ENCODE peak calls at places on chromosomes 2 and 18, in seven cellular contexts. One of them, this sample, is unnamed.

GRCh38 chr2:223113161-223113560 is 61.2 kb downstream of the KCNE4 start:
- DNase-seq in mesenchymal stem cell: peak
- DNase-seq in H9: no peak
- DNase-seq in IMR-90: peak
- DNase-seq in neuronal stem cell: no peak
- DNase-seq in mesendoderm: no peak
- DNase-seq in H1: no peak
- DNase-seq in this sample: peak

GRCh38 chr2:120398961-120399888 is 53.3 kb downstream of the INHBB start:
- DNase-seq in mesenchymal stem cell: no peak
- DNase-seq in H9: peak
- DNase-seq in IMR-90: no peak
- DNase-seq in neuronal stem cell: no peak
- DNase-seq in mesendoderm: no peak
- DNase-seq in H1: no peak
- DNase-seq in this sample: peak

GRCh38 chr18:10213526-10213925 is 240.9 kb upstream of the APCDD1 start:
- DNase-seq in mesenchymal stem cell: peak
- DNase-seq in H9: no peak
- DNase-seq in IMR-90: peak
- DNase-seq in neuronal stem cell: no peak
- DNase-seq in mesendoderm: peak
- DNase-seq in H1: no peak
- DNase-seq in this sample: no peak

GRCh38 chr2:14577843-14578242 is 54.7 kb upstream of the LRATD1 start:
- DNase-seq in mesenchymal stem cell: no peak
- DNase-seq in H9: no peak
- DNase-seq in IMR-90: no peak
- DNase-seq in neuronal stem cell: no peak
- DNase-seq in mesendoderm: no peak
- DNase-seq in H1: no peak
- DNase-seq in this sample: no peak

GRCh38 chr2:152920846-152921245 is 202.4 kb downstream of the ARL6IP6 start:
- DNase-seq in mesenchymal stem cell: no peak
- DNase-seq in H9: no peak
- DNase-seq in IMR-90: no peak
- DNase-seq in neuronal stem cell: no peak
- DNase-seq in mesendoderm: no peak
- DNase-seq in H1: no peak
- DNase-seq in this sample: no peak

GRCh38 chr18:73235491-73235890 is 367.7 kb upstream of the NETO1 start:
- DNase-seq in mesenchymal stem cell: peak
- DNase-seq in H9: no peak
- DNase-seq in IMR-90: peak
- DNase-seq in neuronal stem cell: no peak
- DNase-seq in mesendoderm: peak
- DNase-seq in H1: no peak
- DNase-seq in this sample: peak

GRCh38 chr18:27315001-27315400 is 129.9 kb upstream of the CHST9 start:
- DNase-seq in mesenchymal stem cell: peak
- DNase-seq in H9: no peak
- DNase-seq in IMR-90: no peak
- DNase-seq in neuronal stem cell: no peak
- DNase-seq in mesendoderm: no peak
- DNase-seq in H1: no peak
- DNase-seq in this sample: no peak

GRCh38 chr2:11539317-11540147 is 5.7 kb downstream of the GREB1 start:
- DNase-seq in mesenchymal stem cell: no peak
- DNase-seq in H9: no peak
- DNase-seq in IMR-90: no peak
- DNase-seq in neuronal stem cell: no peak
- DNase-seq in mesendoderm: peak
- DNase-seq in H1: no peak
- DNase-seq in this sample: no peak

GRCh38 chr2:110858135-110858737 is 125.9 kb downstream of the ACOXL start:
- DNase-seq in mesenchymal stem cell: no peak
- DNase-seq in H9: peak
- DNase-seq in IMR-90: no peak
- DNase-seq in neuronal stem cell: no peak
- DNase-seq in mesendoderm: no peak
- DNase-seq in H1: no peak
- DNase-seq in this sample: no peak

GRCh38 chr2:11720752-11721151 is 25.7 kb upstream of the LPIN1 start:
- DNase-seq in mesenchymal stem cell: no peak
- DNase-seq in H9: no peak
- DNase-seq in IMR-90: no peak
- DNase-seq in neuronal stem cell: no peak
- DNase-seq in mesendoderm: no peak
- DNase-seq in H1: no peak
- DNase-seq in this sample: no peak

GRCh38 chr2:67503066-67503795 is 106.1 kb downstream of the ETAA1 start:
- DNase-seq in mesenchymal stem cell: peak
- DNase-seq in H9: no peak
- DNase-seq in IMR-90: peak
- DNase-seq in neuronal stem cell: no peak
- DNase-seq in mesendoderm: peak
- DNase-seq in H1: no peak
- DNase-seq in this sample: peak

GRCh38 chr2:171436307-171436706 is 2.3 kb downstream of the DCAF17 start:
- DNase-seq in mesenchymal stem cell: peak
- DNase-seq in H9: no peak
- DNase-seq in IMR-90: peak
- DNase-seq in neuronal stem cell: no peak
- DNase-seq in mesendoderm: no peak
- DNase-seq in H1: no peak
- DNase-seq in this sample: peak

GRCh38 chr2:171441470-171441869 is 7.4 kb downstream of the DCAF17 start:
- DNase-seq in mesenchymal stem cell: no peak
- DNase-seq in H9: no peak
- DNase-seq in IMR-90: no peak
- DNase-seq in neuronal stem cell: no peak
- DNase-seq in mesendoderm: no peak
- DNase-seq in H1: no peak
- DNase-seq in this sample: no peak
- H3K18ac ChIP-seq in mesenchymal stem cell: no peak
- H3K18ac ChIP-seq in H9: no peak
- H3K18ac ChIP-seq in IMR-90: no peak
- H3K18ac ChIP-seq in neuronal stem cell: no peak
- H3K18ac ChIP-seq in mesendoderm: no peak
- H3K18ac ChIP-seq in H1: no peak
- H3K18ac ChIP-seq in this sample: no peak

GRCh38 chr2:229346801-229347540 is 75.9 kb upstream of the PID1 start:
- DNase-seq in mesenchymal stem cell: no peak
- DNase-seq in H9: no peak
- DNase-seq in IMR-90: no peak
- DNase-seq in neuronal stem cell: no peak
- DNase-seq in mesendoderm: no peak
- DNase-seq in H1: no peak
- DNase-seq in this sample: no peak

GRCh38 chr2:229350117-229350805 is 79.2 kb upstream of the PID1 start:
- DNase-seq in mesenchymal stem cell: no peak
- DNase-seq in H9: no peak
- DNase-seq in IMR-90: no peak
- DNase-seq in neuronal stem cell: no peak
- DNase-seq in mesendoderm: no peak
- DNase-seq in H1: no peak
- DNase-seq in this sample: peak

GRCh38 chr2:229348135-229348534 is 77.0 kb upstream of the PID1 start:
- DNase-seq in mesenchymal stem cell: peak
- DNase-seq in H9: no peak
- DNase-seq in IMR-90: no peak
- DNase-seq in neuronal stem cell: no peak
- DNase-seq in mesendoderm: no peak
- DNase-seq in H1: no peak
- DNase-seq in this sample: no peak

DNA sequence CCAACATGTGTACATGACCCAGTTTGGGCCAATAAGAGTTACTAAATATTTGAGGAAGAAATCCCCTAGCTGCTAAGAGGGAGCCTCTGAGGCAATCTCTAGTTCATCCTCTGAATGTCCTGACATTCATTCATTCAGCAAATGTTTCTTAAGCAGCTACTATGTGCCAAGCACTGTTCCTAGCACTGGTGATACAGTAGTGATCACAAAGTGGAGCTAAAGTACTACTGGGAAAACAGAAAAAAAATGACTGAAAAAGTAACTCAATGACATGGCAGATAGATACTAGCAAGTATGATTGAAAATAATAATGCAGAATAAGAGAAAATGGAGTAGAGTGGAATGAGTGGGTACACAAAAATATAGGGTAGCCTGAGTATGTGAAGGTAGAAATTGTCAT is 79.8 kb upstream of the PID1 start:
- DNase-seq in mesenchymal stem cell: no peak
- DNase-seq in H9: no peak
- DNase-seq in IMR-90: no peak
- DNase-seq in neuronal stem cell: no peak
- DNase-seq in mesendoderm: no peak
- DNase-seq in H1: no peak
- DNase-seq in this sample: no peak
- H3K18ac ChIP-seq in mesenchymal stem cell: no peak
- H3K18ac ChIP-seq in H9: no peak
- H3K18ac ChIP-seq in IMR-90: no peak
- H3K18ac ChIP-seq in neuronal stem cell: no peak
- H3K18ac ChIP-seq in mesendoderm: no peak
- H3K18ac ChIP-seq in H1: no peak
- H3K18ac ChIP-seq in this sample: no peak

GRCh38 chr2:128323501-128323931 is 4.8 kb upstream of the HS6ST1 start:
- DNase-seq in mesenchymal stem cell: no peak
- DNase-seq in H9: no peak
- DNase-seq in IMR-90: no peak
- DNase-seq in neuronal stem cell: no peak
- DNase-seq in mesendoderm: no peak
- DNase-seq in H1: no peak
- DNase-seq in this sample: no peak

GRCh38 chr2:128326296-128326790 is 7.7 kb upstream of the HS6ST1 start:
- DNase-seq in mesenchymal stem cell: no peak
- DNase-seq in H9: no peak
- DNase-seq in IMR-90: no peak
- DNase-seq in neuronal stem cell: no peak
- DNase-seq in mesendoderm: no peak
- DNase-seq in H1: no peak
- DNase-seq in this sample: peak

GRCh38 chr2:128324008-128324896 is 5.6 kb upstream of the HS6ST1 start:
- DNase-seq in mesenchymal stem cell: no peak
- DNase-seq in H9: no peak
- DNase-seq in IMR-90: no peak
- DNase-seq in neuronal stem cell: no peak
- DNase-seq in mesendoderm: no peak
- DNase-seq in H1: no peak
- DNase-seq in this sample: no peak

GRCh38 chr2:128325665-128326181 is 7.1 kb upstream of the HS6ST1 start:
- DNase-seq in mesenchymal stem cell: no peak
- DNase-seq in H9: no peak
- DNase-seq in IMR-90: no peak
- DNase-seq in neuronal stem cell: no peak
- DNase-seq in mesendoderm: no peak
- DNase-seq in H1: no peak
- DNase-seq in this sample: no peak

DNA sequence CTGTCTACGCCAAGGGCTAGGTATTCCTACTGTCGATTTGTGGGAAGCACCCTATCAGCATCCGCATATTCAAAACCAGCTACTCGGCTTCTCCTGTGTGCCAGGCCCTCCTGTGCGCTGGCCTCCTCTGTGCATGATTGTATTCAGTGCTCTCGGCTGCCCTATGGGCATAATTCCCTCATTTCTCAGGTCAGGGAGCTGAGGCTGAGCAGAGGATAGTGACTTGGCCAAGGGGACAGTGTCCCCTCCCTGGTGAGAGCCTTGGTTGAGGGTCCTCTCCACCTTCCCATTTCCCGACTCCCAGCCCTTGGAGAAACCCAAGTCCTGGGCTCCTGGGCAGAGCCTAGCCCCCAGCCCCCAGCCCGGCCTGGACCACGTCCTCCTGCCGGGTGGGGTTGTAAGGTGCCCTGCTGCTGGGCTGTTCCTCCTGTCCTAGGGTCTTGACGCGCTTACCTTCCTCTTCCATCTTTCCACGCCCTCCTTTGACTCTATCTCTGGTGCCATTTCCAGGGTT is 6.3 kb upstream of the HS6ST1 start:
- DNase-seq in mesenchymal stem cell: no peak
- DNase-seq in H9: no peak
- DNase-seq in IMR-90: no peak
- DNase-seq in neuronal stem cell: no peak
- DNase-seq in mesendoderm: no peak
- DNase-seq in H1: no peak
- DNase-seq in this sample: no peak
- H3K18ac ChIP-seq in mesenchymal stem cell: no peak
- H3K18ac ChIP-seq in H9: no peak
- H3K18ac ChIP-seq in IMR-90: no peak
- H3K18ac ChIP-seq in neuronal stem cell: peak
- H3K18ac ChIP-seq in mesendoderm: no peak
- H3K18ac ChIP-seq in H1: no peak
- H3K18ac ChIP-seq in this sample: no peak

GRCh38 chr2:114922076-114922475 is 479.6 kb downstream of the DPP10 start:
- DNase-seq in mesenchymal stem cell: no peak
- DNase-seq in H9: no peak
- DNase-seq in IMR-90: no peak
- DNase-seq in neuronal stem cell: no peak
- DNase-seq in mesendoderm: no peak
- DNase-seq in H1: no peak
- DNase-seq in this sample: no peak
- H3K18ac ChIP-seq in mesenchymal stem cell: no peak
- H3K18ac ChIP-seq in H9: no peak
- H3K18ac ChIP-seq in IMR-90: no peak
- H3K18ac ChIP-seq in neuronal stem cell: no peak
- H3K18ac ChIP-seq in mesendoderm: no peak
- H3K18ac ChIP-seq in H1: no peak
- H3K18ac ChIP-seq in this sample: no peak

GRCh38 chr18:76522551-76522950 is 27.5 kb upstream of the ZNF516 start:
- DNase-seq in mesenchymal stem cell: no peak
- DNase-seq in H9: no peak
- DNase-seq in IMR-90: no peak
- DNase-seq in neuronal stem cell: no peak
- DNase-seq in mesendoderm: no peak
- DNase-seq in H1: no peak
- DNase-seq in this sample: no peak
- H3K18ac ChIP-seq in mesenchymal stem cell: no peak
- H3K18ac ChIP-seq in H9: no peak
- H3K18ac ChIP-seq in IMR-90: no peak
- H3K18ac ChIP-seq in neuronal stem cell: no peak
- H3K18ac ChIP-seq in mesendoderm: no peak
- H3K18ac ChIP-seq in H1: no peak
- H3K18ac ChIP-seq in this sample: no peak

DNA sequence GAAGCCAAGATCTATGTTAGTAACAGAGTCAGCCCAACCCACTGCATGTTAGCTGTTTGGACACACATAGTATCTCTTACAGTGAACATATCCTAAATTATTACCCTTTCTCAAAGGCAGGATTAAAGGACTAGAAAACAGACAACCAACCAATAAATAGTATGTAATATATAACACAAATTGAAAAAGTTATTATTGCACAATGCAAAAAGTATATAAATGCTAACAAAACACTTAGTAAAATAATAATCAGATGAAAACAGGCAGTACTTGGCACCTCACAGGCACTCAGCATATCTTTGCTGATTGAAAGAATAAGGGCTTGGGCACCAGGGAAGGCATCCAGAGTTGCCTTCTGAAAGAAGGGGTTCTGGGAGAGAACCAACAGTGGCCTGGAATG is 24.0 kb downstream of the DNAJC27 start:
- DNase-seq in mesenchymal stem cell: no peak
- DNase-seq in H9: no peak
- DNase-seq in IMR-90: no peak
- DNase-seq in neuronal stem cell: no peak
- DNase-seq in mesendoderm: no peak
- DNase-seq in H1: no peak
- DNase-seq in this sample: no peak
- H3K18ac ChIP-seq in mesenchymal stem cell: no peak
- H3K18ac ChIP-seq in H9: no peak
- H3K18ac ChIP-seq in IMR-90: no peak
- H3K18ac ChIP-seq in neuronal stem cell: no peak
- H3K18ac ChIP-seq in mesendoderm: no peak
- H3K18ac ChIP-seq in H1: no peak
- H3K18ac ChIP-seq in this sample: no peak